ENCODE peak calls at places on chromosomes 16 and 17, in four cellular contexts. S is CD8-positive, alpha-beta T cell; Y is left ventricle myocardium inferior; C is left lung. O is an unnamed sample.

GRCh38 chr16:81879625-81880024 is 100.5 kb downstream of the PLCG2 start:
- DNase-seq in C (no peak), Y (no peak), S (no peak), O (no peak)

GRCh38 chr17:62017496-62017895 is 47.6 kb downstream of the MED13 start:
- DNase-seq in S (no peak), C (no peak), Y (no peak), O (no peak)

GRCh38 chr16:56145369-56145768 is 45.9 kb upstream of the GNAO1 start:
- DNase-seq in C (no peak), S (no peak), Y (no peak), O (no peak)

GRCh38 chr16:70805787-70806186 is 4.8 kb upstream of the VAC14 start:
- DNase-seq in C (no peak), S (no peak), Y (no peak), O (no peak)

GRCh38 chr17:77555741-77556291 is 402.7 kb upstream of the TNRC6C start:
- DNase-seq in Y (no peak), C (no peak), S (no peak), O (peak)

GRCh38 chr17:78759203-78759968 is 22.7 kb downstream of the CYTH1 start:
- DNase-seq in Y (peak), S (peak), C (peak), O (no peak)

GRCh38 chr16:10130482-10130996 is 51.7 kb downstream of the GRIN2A start:
- DNase-seq in Y (no peak), C (no peak), S (no peak), O (no peak)

GRCh38 chr16:1614226-1615102 is 2.3 kb downstream of the CRAMP1 start:
- DNase-seq in C (peak), S (peak), Y (no peak), O (no peak)

GRCh38 chr17:78137392-78138203 is 7.0 kb downstream of the TMC8 start:
- DNase-seq in C (peak), Y (no peak), S (peak), O (no peak)

GRCh38 chr17:5485270-5486205 is at the start of gene DERL2:
- DNase-seq in Y (no peak), C (no peak), S (no peak), O (no peak)

GRCh38 chr16:87583453-87584131 is 18.7 kb upstream of the JPH3 start:
- DNase-seq in S (no peak), Y (no peak), C (peak), O (no peak)

GRCh38 chr16:87581867-87582220 is 20.5 kb upstream of the JPH3 start:
- DNase-seq in C (peak), Y (peak), S (no peak), O (no peak)

GRCh38 chr16:87582221-87582965 is 19.9 kb upstream of the JPH3 start:
- DNase-seq in S (no peak), C (peak), Y (peak), O (no peak)

GRCh38 chr16:87584271-87584670 is 18.0 kb upstream of the JPH3 start:
- DNase-seq in C (peak), Y (no peak), S (no peak), O (no peak)

GRCh38 chr16:87582966-87583325 is 19.4 kb upstream of the JPH3 start:
- DNase-seq in C (no peak), S (no peak), Y (no peak), O (no peak)
- H3K27ac ChIP-seq in C (peak), S (no peak), Y (peak), O (no peak)

DNA sequence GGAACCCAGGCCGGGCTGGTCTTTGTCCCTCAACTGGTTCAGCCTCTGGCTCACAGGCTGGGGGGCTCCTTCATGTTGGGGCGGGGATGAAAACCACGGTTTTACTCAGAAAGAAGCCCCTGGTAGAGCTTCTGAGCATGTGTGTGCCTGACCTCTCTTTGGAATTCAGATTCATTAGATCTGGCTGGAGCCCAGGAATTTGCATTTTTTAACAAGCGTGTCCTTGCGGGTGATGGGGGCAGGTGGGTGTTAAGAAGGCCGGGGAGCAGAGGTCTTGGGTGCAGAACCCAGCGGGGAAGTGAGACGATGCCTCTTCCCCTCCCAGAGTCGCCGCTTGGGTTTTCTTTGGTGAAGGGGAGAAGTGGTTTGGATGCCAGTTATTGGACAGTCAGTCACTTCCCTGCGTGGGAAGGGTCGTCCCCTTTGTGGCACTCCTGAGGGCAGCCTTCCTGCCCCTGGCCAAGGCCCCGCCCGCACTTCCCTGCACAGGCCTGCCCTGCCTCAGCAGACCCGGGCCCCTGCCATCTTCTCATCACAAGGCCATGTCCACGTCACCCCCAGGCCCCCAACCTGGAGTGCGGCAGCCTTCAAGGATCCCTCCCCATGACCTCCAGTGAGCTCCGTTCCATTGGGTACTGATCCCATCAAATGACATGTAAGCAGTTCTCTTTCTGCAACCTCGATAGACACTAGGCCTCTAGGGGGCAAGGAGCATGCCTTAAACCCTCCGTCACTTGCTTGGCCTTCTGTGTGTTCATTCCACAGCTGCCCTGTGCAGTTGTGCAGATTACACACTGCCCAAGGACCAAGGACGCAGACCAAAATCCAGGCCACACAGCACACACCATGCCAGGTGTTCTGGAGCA is 177.7 kb upstream of the CIBAR2 start:
- DNase-seq in Y (no peak), C (no peak), S (no peak), O (no peak)
- H3K27ac ChIP-seq in Y (no peak), C (no peak), S (no peak), O (peak)

GRCh38 chr16:101586-101985 is 23.6 kb downstream of the MPG start:
- DNase-seq in S (no peak), C (no peak), Y (no peak), O (no peak)

GRCh38 chr16:100989-101388 is 23.0 kb downstream of the MPG start:
- DNase-seq in S (no peak), Y (no peak), C (no peak), O (no peak)

GRCh38 chr16:102060-102855 is 24.2 kb downstream of the MPG start:
- DNase-seq in Y (peak), S (no peak), C (no peak), O (no peak)

GRCh38 chr16:96935-97381 is 18.9 kb downstream of the MPG start:
- DNase-seq in S (peak), C (peak), Y (peak), O (peak)

GRCh38 chr16:97822-98221 is 19.8 kb downstream of the MPG start:
- DNase-seq in Y (no peak), S (no peak), C (no peak), O (no peak)
- H3K27ac ChIP-seq in Y (no peak), S (no peak), C (no peak), O (no peak)

GRCh38 chr16:5581428-5581827 is 483.8 kb upstream of the EEF2KMT start:
- DNase-seq in C (no peak), S (no peak), Y (no peak), O (no peak)
- H3K27ac ChIP-seq in C (no peak), S (no peak), Y (no peak), O (no peak)

O was measured in substantia nigra.